ENCODE peak calls at places on chromosomes 3 and 15, in seven cellular contexts. X, D, M, T, N, G and K are unnamed samples.

GRCh38 chr3:48565591-48566400 is 2.2 kb upstream of the UCN2 start:
- DNase-seq in X (no peak), D (no peak), M (peak; percentile 74), T (peak; percentile 12), N (peak; percentile 85), G (no peak), K (no peak)

GRCh38 chr3:14485981-14486380 is 54.2 kb downstream of the GRIP2 start:
- DNase-seq in X (no peak), D (no peak), M (no peak), T (no peak), N (no peak), G (no peak), K (no peak)

GRCh38 chr3:182710557-182711157 is 82.6 kb upstream of the ATP11B start:
- DNase-seq in X (peak; percentile 37), D (no peak), M (no peak), T (peak; percentile 53), N (peak; percentile 61), G (peak; percentile 62), K (no peak)

GRCh38 chr3:123642957-123643330 is 58.1 kb upstream of the HACD2 start:
- DNase-seq in X (no peak), D (no peak), M (no peak), T (no peak), N (no peak), G (no peak), K (no peak)

GRCh38 chr3:106157411-106157810 is 288.6 kb upstream of the CBLB start:
- DNase-seq in X (no peak), D (no peak), M (no peak), T (no peak), N (no peak), G (no peak), K (no peak)

GRCh38 chr3:51568041-51568440 is 29.5 kb downstream of the RAD54L2 start:
- DNase-seq in X (peak; percentile 7), D (no peak), M (no peak), T (no peak), N (no peak), G (no peak), K (no peak)

GRCh38 chr3:43319364-43319763 is 33.0 kb downstream of the SNRK start:
- DNase-seq in X (no peak), D (no peak), M (no peak), T (no peak), N (no peak), G (no peak), K (no peak)

GRCh38 chr15:45670061-45670460 is 35.2 kb downstream of the SQOR start:
- DNase-seq in X (no peak), D (no peak), M (no peak), T (no peak), N (no peak), G (no peak), K (no peak)

GRCh38 chr3:100968908-100969556 is 24.2 kb downstream of the ABI3BP start:
- DNase-seq in X (no peak), D (no peak), M (no peak), T (no peak), N (no peak), G (no peak), K (no peak)

GRCh38 chr15:58447244-58448010 is 15.6 kb downstream of the LIPC start:
- DNase-seq in X (no peak), D (no peak), M (peak; percentile 74), T (peak; percentile 11), N (peak; percentile 21), G (no peak), K (peak; percentile 65)
- TF ChIP-seq CTCF in X (no peak), D (no peak), M (no peak), T (no peak), N (no peak), G (no peak), K (no peak)

GRCh38 chr15:39427705-39428104 is 153.2 kb upstream of the THBS1 start:
- DNase-seq in X (no peak), D (no peak), M (no peak), T (no peak), N (no peak), G (no peak), K (no peak)
- H3K4me3 ChIP-seq in X (no peak overlapping the region), D (no peak overlapping the region), M (no peak overlapping the region), T (no peak overlapping the region), N (no peak overlapping the region), G (no peak overlapping the region), K (no peak overlapping the region)

GRCh38 chr3:24357635-24358034 is 137.0 kb downstream of the THRB start:
- DNase-seq in X (no peak), D (no peak), M (no peak), T (no peak), N (no peak), G (no peak), K (no peak)

GRCh38 chr3:24361661-24362060 is 133.0 kb downstream of the THRB start:
- DNase-seq in X (no peak), D (no peak), M (no peak), T (no peak), N (no peak), G (no peak), K (no peak)

GRCh38 chr3:24360946-24361345 is 133.7 kb downstream of the THRB start:
- DNase-seq in X (no peak), D (no peak), M (no peak), T (no peak), N (no peak), G (no peak), K (no peak)

GRCh38 chr3:24359102-24359501 is 135.5 kb downstream of the THRB start:
- DNase-seq in X (no peak), D (no peak), M (no peak), T (no peak), N (no peak), G (no peak), K (no peak)

GRCh38 chr3:24359645-24360462 is 134.8 kb downstream of the THRB start:
- DNase-seq in X (peak; percentile 41), D (no peak), M (no peak), T (no peak), N (peak; percentile 32), G (peak; percentile 36), K (no peak)
- TF ChIP-seq CTCF in X (peak; percentile 23), D (peak; percentile 13), M (no peak), T (no peak), N (peak; percentile 51), G (peak; percentile 24), K (peak; percentile 27)

DNA sequence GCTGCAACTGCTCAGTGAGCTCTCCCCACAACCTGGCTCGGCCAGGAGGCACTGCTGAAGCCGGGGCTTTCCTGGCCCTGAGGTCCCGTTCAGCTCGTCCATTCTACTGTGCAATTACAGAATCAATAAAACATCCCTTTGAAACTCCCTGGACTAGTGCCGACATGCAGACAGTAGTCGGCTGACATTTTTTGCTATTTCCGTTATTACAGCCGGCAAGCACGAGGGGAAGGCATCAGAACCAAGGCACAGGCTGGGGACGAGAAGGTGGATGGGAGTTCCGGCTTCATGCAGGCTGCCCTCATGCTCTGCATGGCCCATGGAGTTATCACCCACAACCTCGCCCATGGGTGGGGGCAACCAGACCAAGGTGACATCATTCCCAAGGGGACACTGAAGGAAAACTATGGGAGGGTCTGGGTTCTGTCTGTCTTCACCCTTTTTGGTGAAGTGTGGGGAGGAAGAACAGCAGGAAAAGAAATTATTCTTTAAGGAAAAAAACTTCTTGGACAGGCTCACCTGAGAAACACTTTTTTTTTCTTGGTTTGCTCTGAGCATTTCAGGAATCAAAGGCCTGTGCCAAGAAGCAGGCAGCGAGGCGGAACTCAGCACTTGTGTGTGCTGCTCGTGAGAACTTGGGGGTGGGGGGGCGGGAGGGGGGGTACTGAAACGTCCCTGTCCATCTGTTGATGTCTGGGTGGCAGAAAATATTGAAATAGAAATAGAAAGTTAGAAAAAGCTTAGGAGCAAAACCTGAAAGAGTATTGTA is 154.5 kb downstream of the FOXP1 start:
- DNase-seq in X (no peak), D (no peak), M (no peak), T (no peak), N (no peak), G (no peak), K (no peak)
- H3K4me3 ChIP-seq in X (no peak overlapping the region), D (no peak overlapping the region), M (no peak overlapping the region), T (no peak overlapping the region), N (no peak overlapping the region), G (no peak overlapping the region), K (no peak overlapping the region)